ENCODE peak calls at places on chromosome 1, in nine cellular contexts. A is T follicular helper cell; J is keratinocyte; O is foreskin fibroblast; X is AG04450; E is stimulated activated CD4-positive, alpha-beta T cell treated with anti-CD3 and anti-CD28 coated beads, TNF-alpha, amount 100 ng/mL, for 4 hours; U is fibroblast of gingiva; S is NCI-H524; T is sigmoid colon. Y is an unnamed sample.

GRCh38 chr1:200429221-200429751 is 19.4 kb upstream of the ZNF281 start:
- DNase-seq in E (no peak), J (no peak), O (peak), X (no peak), S (no peak), T (no peak), U (peak), A (no peak), Y (no peak)

GRCh38 chr1:186848509-186849130 is 19.9 kb downstream of the PLA2G4A start:
- DNase-seq in T (no peak), O (no peak), A (no peak), U (no peak), E (no peak), X (no peak), J (no peak), S (no peak), Y (no peak)

GRCh38 chr1:181538836-181539235 is 55.5 kb downstream of the CACNA1E start:
- DNase-seq in X (no peak), S (no peak), A (no peak), U (no peak), O (no peak), E (no peak), T (no peak), J (peak), Y (no peak)

GRCh38 chr1:162548170-162548569 is 13.4 kb upstream of the UAP1 start:
- DNase-seq in E (no peak), U (peak), S (no peak), O (peak), A (no peak), J (no peak), X (no peak), T (peak), Y (no peak)

GRCh38 chr1:179251675-179252074 is 22.2 kb upstream of the ABL2 start:
- DNase-seq in E (no peak), O (peak), T (no peak), J (no peak), U (peak), S (no peak), X (no peak), A (no peak), Y (peak)

GRCh38 chr1:118388341-118388740 is 203.3 kb upstream of the SPAG17 start:
- DNase-seq in T (no peak), E (no peak), A (no peak), S (no peak), O (no peak), X (no peak), U (no peak), J (no peak), Y (no peak)

GRCh38 chr1:40895601-40896000 is 33.4 kb upstream of the CITED4 start:
- DNase-seq in T (no peak), O (no peak), U (no peak), E (no peak), S (no peak), A (no peak), J (no peak), X (no peak), Y (no peak)

GRCh38 chr1:33292726-33293340 is 28.1 kb downstream of the A3GALT2 start:
- DNase-seq in X (no peak), U (no peak), E (no peak), O (no peak), S (no peak), T (peak), J (no peak), A (no peak), Y (no peak)

GRCh38 chr1:78607334-78607927 is 12.8 kb upstream of the IFI44L start:
- DNase-seq in A (no peak), T (no peak), E (no peak), U (peak), S (no peak), J (no peak), X (no peak), O (no peak), Y (peak)

GRCh38 chr1:229070168-229070567 is 200.7 kb upstream of the RAB4A start:
- DNase-seq in T (peak), O (peak), J (peak), E (no peak), S (peak), X (no peak), U (peak), A (no peak), Y (peak)

GRCh38 chr1:13666317-13666716 is 33.7 kb upstream of the PRDM2 start:
- DNase-seq in O (no peak), A (no peak), S (peak), E (no peak), X (no peak), T (no peak), U (no peak), J (no peak), Y (no peak)

GRCh38 chr1:2979191-2980072 is 41.8 kb upstream of the ACTRT2 start:
- DNase-seq in S (no peak), X (no peak), T (peak), E (no peak), J (no peak), U (no peak), A (no peak), O (no peak), Y (no peak)

GRCh38 chr1:153795325-153795837 is 20.2 kb downstream of the SLC27A3 start:
- DNase-seq in A (no peak), T (peak), U (no peak), J (no peak), O (no peak), S (peak), X (no peak), E (no peak), Y (no peak)

GRCh38 chr1:214360525-214361164 is 79.7 kb downstream of the SMYD2 start:
- DNase-seq in T (no peak), U (no peak), X (no peak), J (no peak), E (no peak), O (no peak), S (no peak), A (no peak), Y (no peak)

GRCh38 chr1:94983343-94983742 is 56.4 kb upstream of the CNN3 start:
- DNase-seq in J (no peak), O (peak), E (no peak), U (peak), S (no peak), A (no peak), X (no peak), T (peak), Y (peak)